ENCODE peak calls at places on chromosome 15, in five cellular contexts. S is upper lobe of left lung, K is K562, Y is HepG2, N is GM12878. M is an unnamed sample.

GRCh38 chr15:84112025-84112424 is 123.5 kb upstream of the GOLGA6L4 start:
- ATAC-seq in S (no peak), K (peak), Y (no peak), N (peak), M (no peak)

GRCh38 chr15:74808840-74809229 is 3.8 kb upstream of the LMAN1L start:
- ATAC-seq in S (no peak), K (peak), Y (peak), N (no peak), M (no peak)

GRCh38 chr15:61390138-61390537 is 161.0 kb upstream of the RORA start:
- ATAC-seq in S (no peak), K (no peak), Y (no peak), N (peak), M (no peak)

GRCh38 chr15:87589134-87589533 is 667.4 kb downstream of the NTRK3 start:
- ATAC-seq in S (no peak), K (no peak), Y (no peak), N (no peak), M (no peak)

GRCh38 chr15:60563539-60564404 is 84.8 kb upstream of the ICE2 start:
- ATAC-seq in S (no peak), K (no peak), Y (no peak), N (peak), M (no peak)

GRCh38 chr15:40340740-40341400 is at the start of gene CCDC9B:
- ATAC-seq in S (peak), K (peak), Y (peak), N (no peak), M (peak)

GRCh38 chr15:85722374-85722773 is 72.4 kb downstream of the KLHL25 start:
- ATAC-seq in S (no peak), K (no peak), Y (no peak), N (no peak), M (no peak)

GRCh38 chr15:49876401-49877038 is 242.5 kb downstream of the ATP8B4 start:
- ATAC-seq in S (no peak), K (peak), Y (peak), N (no peak), M (peak)

GRCh38 chr15:52349062-52349700 is 53.6 kb upstream of the MYO5C start:
- ATAC-seq in S (no peak), K (no peak), Y (no peak), N (no peak), M (no peak)

GRCh38 chr15:80115021-80115420 is 37.8 kb upstream of the FAH start:
- ATAC-seq in S (no peak), K (no peak), Y (no peak), N (no peak), M (no peak)

GRCh38 chr15:39589815-39590644 is 9.2 kb downstream of the THBS1 start:
- ATAC-seq in S (no peak), K (no peak), Y (no peak), N (no peak), M (no peak)

GRCh38 chr15:81400640-81401236 is 26.7 kb upstream of the TMC3 start:
- ATAC-seq in S (no peak), K (peak), Y (no peak), N (peak), M (no peak)

GRCh38 chr15:40254452-40254851 is 15.6 kb downstream of the PAK6 start:
- ATAC-seq in S (no peak), K (peak), Y (no peak), N (no peak), M (no peak)

GRCh38 chr15:74315626-74316025 is 51.8 kb downstream of the CYP11A1 start:
- ATAC-seq in S (no peak), K (peak), Y (no peak), N (peak), M (no peak)

GRCh38 chr15:31399544-31400171 is 73.0 kb downstream of the KLF13 start:
- ATAC-seq in S (no peak), K (no peak), Y (no peak), N (peak), M (no peak)

GRCh38 chr15:41251411-41251810 is 20.3 kb downstream of the CHP1 start:
- ATAC-seq in S (no peak), K (no peak), Y (no peak), N (no peak), M (no peak)

GRCh38 chr15:45169608-45170480 is 17.9 kb downstream of the SHF start:
- ATAC-seq in S (no peak), K (peak), Y (no peak), N (no peak), M (no peak)

GRCh38 chr15:70324001-70324974 is 226.6 kb upstream of the TLE3 start:
- ATAC-seq in S (peak), K (no peak), Y (no peak), N (no peak), M (peak)
- TF ChIP-seq POLR2AphosphoS5 in S (no peak), K (no peak), Y (no peak), N (no peak), M (peak)

GRCh38 chr15:62850791-62851291 is 191.7 kb upstream of the TPM1 start:
- ATAC-seq in S (no peak), K (no peak), Y (peak), N (no peak), M (no peak)
- TF ChIP-seq EP300 in S (no peak), K (no peak), Y (no peak), N (no peak), M (no peak)

GRCh38 chr15:92376109-92376508 is 17.6 kb upstream of the ST8SIA2 start:
- ATAC-seq in S (no peak), K (no peak), Y (no peak), N (no peak), M (no peak)
- TF ChIP-seq POLR2AphosphoS5 in S (no peak), K (no peak), Y (no peak), N (no peak), M (no peak)

DNA sequence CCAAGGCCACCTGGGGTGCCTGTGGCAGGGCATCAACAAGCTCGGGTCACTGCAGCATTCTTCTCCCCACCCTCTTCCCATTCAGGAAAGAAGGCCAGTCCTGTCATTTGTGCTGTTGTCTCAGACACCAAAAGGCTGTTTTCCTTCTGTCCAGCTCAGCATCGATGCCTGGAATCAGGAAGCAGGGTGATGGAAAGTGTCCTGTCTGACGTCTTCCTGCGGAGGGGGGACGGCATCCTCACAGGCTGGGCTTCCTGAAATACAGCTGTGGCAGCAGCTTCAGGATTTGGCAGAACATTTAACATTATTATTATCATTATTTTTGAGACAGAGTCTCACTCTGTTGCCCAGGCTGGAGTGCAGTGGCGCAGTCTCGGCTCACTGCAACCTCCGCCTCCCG is 33.0 kb upstream of the ANKDD1A start:
- ATAC-seq in S (peak), K (no peak), Y (no peak), N (no peak), M (peak)
- TF ChIP-seq EP300 in S (no peak), K (no peak), Y (no peak), N (no peak), M (no peak)

DNA sequence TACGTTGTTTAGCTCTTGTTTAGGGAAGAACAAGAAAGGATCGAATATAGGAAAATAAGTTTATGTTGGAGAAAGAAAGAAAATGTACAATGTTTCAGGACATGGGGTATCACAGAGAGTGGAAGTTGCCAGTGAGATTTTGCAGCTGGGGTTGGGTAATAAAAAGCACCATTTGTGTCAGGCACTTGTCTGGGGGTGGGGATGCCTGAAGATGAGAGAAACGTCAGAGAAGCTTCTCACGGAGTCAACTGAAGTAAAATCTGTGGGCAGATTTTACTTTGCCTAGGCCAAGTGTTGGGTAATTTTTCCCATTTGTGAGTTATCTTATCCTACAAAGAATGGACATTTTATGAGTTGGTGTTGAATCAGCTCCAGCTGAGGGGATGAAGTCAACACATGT is 229.4 kb downstream of the RYR3 start:
- ATAC-seq in S (no peak), K (no peak), Y (no peak), N (no peak), M (no peak)
- TF ChIP-seq POLR2AphosphoS5 in S (no peak), K (no peak), Y (no peak), N (no peak), M (no peak)

DNA sequence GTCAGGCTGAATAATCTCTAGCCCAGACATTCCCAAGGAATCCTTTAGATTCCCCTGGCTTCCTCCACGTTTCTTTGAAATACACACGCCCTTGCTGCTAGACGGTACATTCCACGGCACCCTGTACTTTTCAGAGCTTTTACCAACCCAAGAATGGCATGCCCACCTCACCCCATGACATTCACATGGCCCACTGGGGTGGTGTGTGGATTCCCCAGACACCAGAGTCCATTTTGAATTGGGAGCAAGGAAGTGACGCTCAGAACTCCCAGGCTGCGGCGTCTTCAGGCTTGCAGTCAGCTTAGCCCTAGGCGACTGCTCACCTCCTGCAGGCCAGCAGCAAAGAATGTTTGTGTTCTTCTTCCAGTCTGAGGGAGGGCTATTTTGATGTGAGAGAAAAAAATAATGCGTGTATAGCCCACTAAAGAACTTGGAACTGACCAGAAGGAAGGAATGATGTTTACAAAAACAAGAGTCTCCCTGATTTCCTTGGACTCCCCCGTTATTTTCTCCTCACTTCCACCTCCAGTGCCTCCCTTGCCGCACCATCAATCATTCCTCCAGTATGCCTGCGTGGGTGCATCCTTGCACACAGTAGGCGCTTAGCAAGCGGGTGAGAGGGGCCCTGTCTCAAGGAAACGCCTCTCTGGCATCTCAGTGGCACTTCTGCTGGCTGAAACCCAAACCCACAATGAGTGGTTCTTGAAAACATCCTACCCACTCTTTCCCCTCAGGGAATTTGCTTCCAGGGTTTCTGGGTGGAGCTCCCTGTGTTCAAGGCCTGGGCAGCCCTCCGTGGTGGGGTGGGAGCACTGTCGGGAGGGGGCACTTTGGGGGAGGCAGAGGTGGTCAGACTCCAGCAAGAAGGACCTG is 59.9 kb downstream of the SMAD6 start:
- ATAC-seq in S (peak), K (no peak), Y (no peak), N (no peak), M (no peak)
- TF ChIP-seq EP300 in S (no peak), K (no peak), Y (no peak), N (no peak), M (no peak)

GRCh38 chr15:73298522-73298921 is 70.2 kb downstream of the HCN4 start:
- ATAC-seq in S (no peak), K (no peak), Y (no peak), N (no peak), M (no peak)
- TF ChIP-seq POLR2AphosphoS5 in S (no peak), K (no peak), Y (no peak), N (no peak), M (no peak)

M was measured in gastroesophageal sphincter.